ENCODE peak calls at places on chromosomes 6 and 20, in four cellular contexts. K, H, A and N are unnamed samples.

GRCh38 chr6:155078331-155078745 is 83.2 kb downstream of the TIAM2 start:
- DNase-seq in K (no peak), H (peak; percentile 46), A (no peak), N (no peak)

GRCh38 chr6:92715991-92716390 is 703.4 kb downstream of the EPHA7 start:
- DNase-seq in K (no peak), H (no peak), A (no peak), N (no peak)

GRCh38 chr6:163790296-163790840 is 375.9 kb downstream of the QKI start:
- DNase-seq in K (no peak), H (peak; percentile 1), A (no peak), N (no peak)

GRCh38 chr6:23445157-23445710 is 680.8 kb upstream of the NRSN1 start:
- DNase-seq in K (peak; percentile 10), H (peak; percentile 48), A (no peak), N (no peak)

GRCh38 chr6:106159531-106159940 is 73.4 kb downstream of the PRDM1 start:
- DNase-seq in K (no peak), H (peak; percentile 94), A (no peak), N (no peak)

GRCh38 chr6:112563368-112563767 is 216.2 kb downstream of the RFPL4B start:
- DNase-seq in K (no peak), H (peak; percentile 22), A (no peak), N (no peak)

GRCh38 chr6:105603779-105604592 is 201.1 kb upstream of the PREP start:
- DNase-seq in K (no peak), H (peak; percentile 76), A (peak; percentile 22), N (no peak)

GRCh38 chr6:90695316-90695715 is 108.4 kb upstream of the MAP3K7 start:
- DNase-seq in K (no peak), H (no peak), A (no peak), N (no peak)

GRCh38 chr6:36793296-36793912 is 45.8 kb downstream of the CPNE5 start:
- DNase-seq in K (no peak), H (no peak), A (no peak), N (no peak)

GRCh38 chr20:35002426-35003210 is 47.0 kb downstream of the MYH7B start:
- DNase-seq in K (no peak), H (no peak), A (no peak), N (no peak)

GRCh38 chr6:56713285-56713684 is 70.6 kb upstream of the DST start:
- DNase-seq in K (no peak), H (peak; percentile 82), A (peak; percentile 72), N (peak; percentile 41)

GRCh38 chr20:48326868-48327267 is 500.9 kb downstream of the PREX1 start:
- DNase-seq in K (no peak), H (no peak), A (no peak), N (no peak)